ENCODE peak calls at places on chromosomes 2 and 18, in six cellular contexts. One of them, this sample, is unnamed.

GRCh38 chr18:5510109-5510846 is 33.5 kb downstream of the EPB41L3 start:
- DNase-seq in HepG2: no peak
- DNase-seq in HL-60: no peak
- DNase-seq in CD8-positive, alpha-beta T cell: no peak
- DNase-seq in fibroblast of lung: peak; percentile 57
- DNase-seq in cardiac muscle cell: no peak
- DNase-seq in this sample: peak; percentile 90

GRCh38 chr2:73914667-73915066 is 12.0 kb upstream of the DGUOK start:
- DNase-seq in HepG2: no peak
- DNase-seq in HL-60: no peak
- DNase-seq in CD8-positive, alpha-beta T cell: no peak
- DNase-seq in fibroblast of lung: no peak
- DNase-seq in cardiac muscle cell: no peak
- DNase-seq in this sample: no peak

GRCh38 chr2:107645586-107645985 is 181.1 kb upstream of the RGPD4 start:
- DNase-seq in HepG2: no peak
- DNase-seq in HL-60: no peak
- DNase-seq in CD8-positive, alpha-beta T cell: no peak
- DNase-seq in fibroblast of lung: no peak
- DNase-seq in cardiac muscle cell: no peak
- DNase-seq in this sample: no peak

GRCh38 chr2:240402566-240403295 is 32.7 kb upstream of the GPC1 start:
- DNase-seq in HepG2: no peak
- DNase-seq in HL-60: no peak
- DNase-seq in CD8-positive, alpha-beta T cell: no peak
- DNase-seq in fibroblast of lung: no peak
- DNase-seq in cardiac muscle cell: no peak
- DNase-seq in this sample: no peak

GRCh38 chr18:68436485-68436884 is 278.4 kb downstream of the TMX3 start:
- DNase-seq in HepG2: no peak
- DNase-seq in HL-60: peak; percentile 8
- DNase-seq in CD8-positive, alpha-beta T cell: no peak
- DNase-seq in fibroblast of lung: peak; percentile 77
- DNase-seq in cardiac muscle cell: peak; percentile 75
- DNase-seq in this sample: peak; percentile 88

GRCh38 chr2:1793001-1793867 is 48.9 kb upstream of the PXDN start:
- DNase-seq in HepG2: no peak
- DNase-seq in HL-60: no peak
- DNase-seq in CD8-positive, alpha-beta T cell: no peak
- DNase-seq in fibroblast of lung: no peak
- DNase-seq in cardiac muscle cell: no peak
- DNase-seq in this sample: no peak

GRCh38 chr2:130393318-130393910 is 37.6 kb downstream of the PTPN18 start:
- DNase-seq in HepG2: no peak
- DNase-seq in HL-60: no peak
- DNase-seq in CD8-positive, alpha-beta T cell: no peak
- DNase-seq in fibroblast of lung: peak; percentile 43
- DNase-seq in cardiac muscle cell: no peak
- DNase-seq in this sample: no peak

GRCh38 chr2:151999058-151999457 is 99.8 kb downstream of the CACNB4 start:
- DNase-seq in HepG2: peak; percentile 77
- DNase-seq in HL-60: peak; percentile 15
- DNase-seq in CD8-positive, alpha-beta T cell: peak; percentile 28
- DNase-seq in fibroblast of lung: peak; percentile 32
- DNase-seq in cardiac muscle cell: peak; percentile 55
- DNase-seq in this sample: peak; percentile 51

GRCh38 chr18:55863876-55864275 is 275.9 kb upstream of the TCF4 start:
- DNase-seq in HepG2: no peak
- DNase-seq in HL-60: no peak
- DNase-seq in CD8-positive, alpha-beta T cell: no peak
- DNase-seq in fibroblast of lung: peak; percentile 45
- DNase-seq in cardiac muscle cell: peak; percentile 52
- DNase-seq in this sample: peak; percentile 49

GRCh38 chr18:24968233-24968775 is 383.7 kb downstream of the ZNF521 start:
- DNase-seq in HepG2: no peak
- DNase-seq in HL-60: no peak
- DNase-seq in CD8-positive, alpha-beta T cell: no peak
- DNase-seq in fibroblast of lung: peak; percentile 18
- DNase-seq in cardiac muscle cell: no peak
- DNase-seq in this sample: peak; percentile 79

GRCh38 chr2:70367722-70368323 is 66.0 kb upstream of the FAM136A start:
- DNase-seq in HepG2: no peak
- DNase-seq in HL-60: no peak
- DNase-seq in CD8-positive, alpha-beta T cell: no peak
- DNase-seq in fibroblast of lung: peak; percentile 32
- DNase-seq in cardiac muscle cell: peak; percentile 63
- DNase-seq in this sample: peak; percentile 45

GRCh38 chr18:24198461-24198860 is 59.6 kb downstream of the CABYR start:
- DNase-seq in HepG2: no peak
- DNase-seq in HL-60: peak; percentile 6
- DNase-seq in CD8-positive, alpha-beta T cell: no peak
- DNase-seq in fibroblast of lung: no peak
- DNase-seq in cardiac muscle cell: no peak
- DNase-seq in this sample: no peak

GRCh38 chr2:158967114-158967730 is 1.2 kb upstream of the TANC1 start:
- DNase-seq in HepG2: no peak
- DNase-seq in HL-60: no peak
- DNase-seq in CD8-positive, alpha-beta T cell: no peak
- DNase-seq in fibroblast of lung: no peak
- DNase-seq in cardiac muscle cell: no peak
- DNase-seq in this sample: no peak

GRCh38 chr2:43100883-43101662 is 125.3 kb downstream of the ZFP36L2 start:
- DNase-seq in HepG2: no peak
- DNase-seq in HL-60: no peak
- DNase-seq in CD8-positive, alpha-beta T cell: no peak
- DNase-seq in fibroblast of lung: peak; percentile 74
- DNase-seq in cardiac muscle cell: peak; percentile 63
- DNase-seq in this sample: no peak

GRCh38 chr2:15223887-15224286 is 337.2 kb downstream of the NBAS start:
- DNase-seq in HepG2: no peak
- DNase-seq in HL-60: no peak
- DNase-seq in CD8-positive, alpha-beta T cell: no peak
- DNase-seq in fibroblast of lung: peak; percentile 79
- DNase-seq in cardiac muscle cell: peak; percentile 87
- DNase-seq in this sample: peak; percentile 88

GRCh38 chr18:74266161-74266560 is 25.6 kb downstream of the CYB5A start:
- DNase-seq in HepG2: peak; percentile 85
- DNase-seq in HL-60: no peak
- DNase-seq in CD8-positive, alpha-beta T cell: no peak
- DNase-seq in fibroblast of lung: peak; percentile 69
- DNase-seq in cardiac muscle cell: no peak
- DNase-seq in this sample: peak; percentile 21

GRCh38 chr2:219002395-219003266 is 9.4 kb upstream of the CRYBA2 start:
- DNase-seq in HepG2: peak; percentile 54
- DNase-seq in HL-60: no peak
- DNase-seq in CD8-positive, alpha-beta T cell: no peak
- DNase-seq in fibroblast of lung: peak; percentile 12
- DNase-seq in cardiac muscle cell: peak; percentile 43
- DNase-seq in this sample: peak; percentile 30
- H3K4me3 ChIP-seq in HepG2: peak overlapping the region; percentile 6
- H3K4me3 ChIP-seq in HL-60: no peak overlapping the region
- H3K4me3 ChIP-seq in CD8-positive, alpha-beta T cell: peak overlapping the region; percentile 41
- H3K4me3 ChIP-seq in fibroblast of lung: no peak overlapping the region
- H3K4me3 ChIP-seq in cardiac muscle cell: peak overlapping the region; percentile 6
- H3K4me3 ChIP-seq in this sample: no peak overlapping the region

GRCh38 chr18:60070631-60071030 is 170.8 kb downstream of the PMAIP1 start:
- DNase-seq in HepG2: no peak
- DNase-seq in HL-60: no peak
- DNase-seq in CD8-positive, alpha-beta T cell: no peak
- DNase-seq in fibroblast of lung: peak; percentile 50
- DNase-seq in cardiac muscle cell: no peak
- DNase-seq in this sample: peak; percentile 14

GRCh38 chr18:60075477-60075876 is 175.7 kb downstream of the PMAIP1 start:
- DNase-seq in HepG2: no peak
- DNase-seq in HL-60: no peak
- DNase-seq in CD8-positive, alpha-beta T cell: no peak
- DNase-seq in fibroblast of lung: no peak
- DNase-seq in cardiac muscle cell: no peak
- DNase-seq in this sample: no peak
- TF ChIP-seq CTCF in HepG2: no peak
- TF ChIP-seq CTCF in HL-60: no peak
- TF ChIP-seq CTCF in CD8-positive, alpha-beta T cell: no peak
- TF ChIP-seq CTCF in fibroblast of lung: peak; percentile 2
- TF ChIP-seq CTCF in cardiac muscle cell: no peak
- TF ChIP-seq CTCF in this sample: no peak

DNA sequence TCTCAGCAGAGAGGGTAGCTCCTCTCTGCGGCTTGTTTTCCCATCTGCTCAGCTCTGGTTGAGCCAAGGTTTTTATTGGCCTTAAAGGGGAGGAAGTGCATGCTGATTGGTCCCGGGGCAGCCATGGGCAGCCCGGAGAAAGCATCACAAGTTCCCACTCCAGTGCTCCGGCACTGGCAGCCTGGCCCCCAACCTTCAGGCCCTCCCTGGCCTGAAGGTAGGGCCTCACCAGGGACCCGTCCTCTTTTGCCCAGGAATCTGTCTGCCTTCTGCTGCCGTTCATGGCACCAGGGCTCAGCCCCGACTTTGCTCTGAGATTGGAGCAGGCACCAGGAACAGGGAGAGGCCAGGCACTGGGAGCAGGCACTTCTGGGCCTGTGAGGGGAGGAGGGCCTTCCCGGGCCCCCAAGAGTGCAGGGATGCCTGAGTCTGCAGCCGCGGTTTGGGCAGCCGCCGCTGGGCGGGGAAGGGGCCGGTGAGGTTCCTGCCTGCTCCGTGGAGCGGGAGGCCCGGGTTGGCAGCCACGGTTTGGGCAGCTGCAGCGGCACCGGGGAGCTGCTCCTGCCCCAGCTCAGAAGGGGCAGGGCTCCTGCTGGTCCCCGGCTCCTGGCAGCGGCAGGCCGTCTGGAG is 17.5 kb upstream of the ILKAP start:
- DNase-seq in HepG2: peak; percentile 62
- DNase-seq in HL-60: no peak
- DNase-seq in CD8-positive, alpha-beta T cell: no peak
- DNase-seq in fibroblast of lung: peak; percentile 30
- DNase-seq in cardiac muscle cell: peak; percentile 30
- DNase-seq in this sample: peak; percentile 48
- H3K4me3 ChIP-seq in HepG2: peak overlapping the region; percentile 31
- H3K4me3 ChIP-seq in HL-60: no peak overlapping the region
- H3K4me3 ChIP-seq in CD8-positive, alpha-beta T cell: no peak overlapping the region
- H3K4me3 ChIP-seq in fibroblast of lung: no peak overlapping the region
- H3K4me3 ChIP-seq in cardiac muscle cell: no peak overlapping the region
- H3K4me3 ChIP-seq in this sample: peak overlapping the region; percentile 13

GRCh38 chr2:205321240-205321639 is 361.1 kb upstream of the NRP2 start:
- DNase-seq in HepG2: no peak
- DNase-seq in HL-60: no peak
- DNase-seq in CD8-positive, alpha-beta T cell: no peak
- DNase-seq in fibroblast of lung: peak; percentile 71
- DNase-seq in cardiac muscle cell: peak; percentile 49
- DNase-seq in this sample: no peak

GRCh38 chr2:205323929-205324328 is 358.4 kb upstream of the NRP2 start:
- DNase-seq in HepG2: no peak
- DNase-seq in HL-60: no peak
- DNase-seq in CD8-positive, alpha-beta T cell: no peak
- DNase-seq in fibroblast of lung: no peak
- DNase-seq in cardiac muscle cell: peak; percentile 13
- DNase-seq in this sample: peak; percentile 23

DNA sequence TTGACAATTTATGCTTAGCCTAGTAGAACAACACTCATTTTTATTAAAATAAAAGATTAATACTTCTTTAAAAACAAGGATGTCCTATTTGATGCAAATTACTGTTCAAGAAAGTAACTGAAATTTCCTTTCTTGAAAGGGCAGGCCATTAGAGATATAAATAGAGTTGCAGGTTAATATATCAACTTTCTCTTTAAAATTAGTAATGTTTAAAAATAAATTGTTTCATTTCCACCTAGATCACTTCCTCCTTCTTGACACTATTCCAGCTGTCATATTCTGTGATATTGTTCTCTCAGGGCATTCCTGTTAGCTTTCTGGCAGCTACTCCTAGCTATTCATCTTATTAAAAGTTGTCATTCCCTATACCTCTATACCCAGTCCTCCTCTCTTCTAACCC is 357.9 kb upstream of the NRP2 start:
- DNase-seq in HepG2: no peak
- DNase-seq in HL-60: no peak
- DNase-seq in CD8-positive, alpha-beta T cell: no peak
- DNase-seq in fibroblast of lung: no peak
- DNase-seq in cardiac muscle cell: no peak
- DNase-seq in this sample: no peak
- TF ChIP-seq CTCF in HepG2: no peak
- TF ChIP-seq CTCF in HL-60: no peak
- TF ChIP-seq CTCF in CD8-positive, alpha-beta T cell: no peak
- TF ChIP-seq CTCF in fibroblast of lung: no peak
- TF ChIP-seq CTCF in cardiac muscle cell: no peak
- TF ChIP-seq CTCF in this sample: no peak

DNA sequence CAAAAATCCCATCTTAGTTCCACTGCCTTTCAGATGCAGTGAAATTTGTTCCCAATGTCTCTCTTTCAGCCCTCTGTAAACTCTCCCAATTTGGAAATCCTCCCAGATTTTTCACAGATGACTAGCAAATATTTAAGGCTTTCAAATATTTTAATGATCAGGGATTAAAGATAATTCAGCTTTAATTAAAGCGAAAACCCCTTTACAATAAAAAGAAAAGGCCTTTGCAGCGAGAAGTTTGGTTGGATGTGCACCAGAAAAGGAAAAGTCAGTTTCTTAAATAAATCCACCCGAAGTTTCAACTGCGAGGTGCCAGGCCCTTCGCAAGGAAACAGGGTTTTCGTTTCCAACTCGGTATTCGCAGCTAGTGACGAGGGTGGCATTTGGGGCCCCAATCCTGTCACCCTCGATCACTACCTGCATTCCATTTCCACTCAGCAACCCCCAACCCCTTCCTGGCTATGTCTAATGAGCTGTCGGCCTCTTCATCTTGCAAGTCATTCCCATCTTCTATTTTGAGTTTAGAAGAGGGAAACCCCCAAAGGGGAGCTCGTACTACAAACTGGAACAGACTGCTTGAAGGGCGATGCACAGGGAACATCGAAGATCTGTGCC is 1.5 kb downstream of the RAX start:
- DNase-seq in HepG2: no peak
- DNase-seq in HL-60: no peak
- DNase-seq in CD8-positive, alpha-beta T cell: no peak
- DNase-seq in fibroblast of lung: no peak
- DNase-seq in cardiac muscle cell: no peak
- DNase-seq in this sample: no peak
- H3K4me3 ChIP-seq in HepG2: no peak overlapping the region
- H3K4me3 ChIP-seq in HL-60: no peak overlapping the region
- H3K4me3 ChIP-seq in CD8-positive, alpha-beta T cell: no peak overlapping the region
- H3K4me3 ChIP-seq in fibroblast of lung: no peak overlapping the region
- H3K4me3 ChIP-seq in cardiac muscle cell: no peak overlapping the region
- H3K4me3 ChIP-seq in this sample: no peak overlapping the region

GRCh38 chr18:61838521-61838920 is 54.3 kb downstream of the RNF152 start:
- DNase-seq in HepG2: peak; percentile 2
- DNase-seq in HL-60: no peak
- DNase-seq in CD8-positive, alpha-beta T cell: no peak
- DNase-seq in fibroblast of lung: no peak
- DNase-seq in cardiac muscle cell: no peak
- DNase-seq in this sample: no peak
- TF ChIP-seq CTCF in HepG2: no peak
- TF ChIP-seq CTCF in HL-60: no peak
- TF ChIP-seq CTCF in CD8-positive, alpha-beta T cell: no peak
- TF ChIP-seq CTCF in fibroblast of lung: no peak
- TF ChIP-seq CTCF in cardiac muscle cell: no peak
- TF ChIP-seq CTCF in this sample: no peak

GRCh38 chr2:132009177-132009873 is 152.4 kb downstream of the ANKRD30BL start:
- DNase-seq in HepG2: no peak
- DNase-seq in HL-60: no peak
- DNase-seq in CD8-positive, alpha-beta T cell: no peak
- DNase-seq in fibroblast of lung: no peak
- DNase-seq in cardiac muscle cell: no peak
- DNase-seq in this sample: no peak
- H3K4me3 ChIP-seq in HepG2: peak overlapping the region; percentile 33
- H3K4me3 ChIP-seq in HL-60: no peak overlapping the region
- H3K4me3 ChIP-seq in CD8-positive, alpha-beta T cell: no peak overlapping the region
- H3K4me3 ChIP-seq in fibroblast of lung: no peak overlapping the region
- H3K4me3 ChIP-seq in cardiac muscle cell: peak overlapping the region; percentile 37
- H3K4me3 ChIP-seq in this sample: no peak overlapping the region